ENCODE peak calls at places on chromosomes 13 and 19, in nine cellular contexts. B is ascending aorta, L is hepatocyte, N is lower leg skin, J is PC-3, H is dorsolateral prefrontal cortex, M is HL-60, F is endothelial cell, K is OCI-LY7. S is an unnamed sample.

GRCh38 chr19:47523473-47523872 is 8.6 kb upstream of the NAPA start:
- DNase-seq in H (no peak), F (no peak), K (peak; percentile 47), N (no peak), L (no peak), M (no peak), B (no peak), J (no peak), S (no peak)

GRCh38 chr13:99120751-99121150 is 79.9 kb upstream of the UBAC2 start:
- DNase-seq in H (no peak), B (no peak), F (no peak), N (no peak), M (no peak), J (no peak), K (no peak), L (no peak), S (no peak)

GRCh38 chr13:37409756-37410155 is 188.8 kb downstream of the POSTN start:
- DNase-seq in J (no peak), B (no peak), K (no peak), L (no peak), N (no peak), F (no peak), H (no peak), M (no peak), S (no peak)

GRCh38 chr19:28492616-28493015 is 720.3 kb downstream of the UQCRFS1 start:
- DNase-seq in K (no peak), N (no peak), L (no peak), B (no peak), J (no peak), H (no peak), F (no peak), M (no peak), S (no peak)

GRCh38 chr13:94217370-94217769 is 262.1 kb downstream of the DCT start:
- DNase-seq in B (no peak), F (no peak), H (no peak), L (no peak), N (no peak), M (no peak), J (no peak), K (no peak), S (no peak)

GRCh38 chr19:38734426-38735256 is 9.6 kb downstream of the CAPN12 start:
- DNase-seq in F (no peak), M (no peak), J (peak; percentile 35), B (no peak), H (no peak), L (peak; percentile 40), N (peak; percentile 86), K (peak; percentile 66), S (peak; percentile 65)

GRCh38 chr19:5017235-5017634 is 48.3 kb downstream of the KDM4B start:
- DNase-seq in H (no peak), M (no peak), F (no peak), N (no peak), J (no peak), K (no peak), B (no peak), L (no peak), S (no peak)

GRCh38 chr19:38977445-38978314 is 2.1 kb upstream of the FBXO17 start:
- DNase-seq in N (no peak), H (no peak), L (peak; percentile 53), J (no peak), F (no peak), M (no peak), B (no peak), K (no peak), S (peak; percentile 80)

GRCh38 chr19:45172611-45173208 is 5.3 kb downstream of the TRAPPC6A start:
- DNase-seq in N (no peak), L (no peak), K (no peak), M (no peak), H (no peak), F (no peak), J (no peak), B (no peak), S (no peak)

GRCh38 chr19:46256855-46257254 is 27.3 kb downstream of the IGFL1 start:
- DNase-seq in L (no peak), F (no peak), M (peak; percentile 43), H (no peak), J (no peak), B (no peak), K (no peak), N (no peak), S (no peak)

GRCh38 chr19:53389591-53390377 is 5.2 kb upstream of the ZNF765 start:
- DNase-seq in B (no peak), J (no peak), N (no peak), F (no peak), L (no peak), K (no peak), M (no peak), H (no peak), S (no peak)

GRCh38 chr13:33164331-33164730 is 121.2 kb downstream of the STARD13 start:
- DNase-seq in K (no peak), H (no peak), J (no peak), F (no peak), L (no peak), M (no peak), N (no peak), B (no peak), S (no peak)

GRCh38 chr19:38929929-38930775 is at the start of gene SARS2:
- DNase-seq in L (peak; percentile 96), K (peak; percentile 95), H (peak; percentile 89), B (peak; percentile 62), N (peak; percentile 98), F (peak; percentile 92), J (peak; percentile 90), M (peak; percentile 92), S (peak; percentile 92)

GRCh38 chr13:27110056-27110746 is 61.4 kb downstream of the USP12 start:
- DNase-seq in L (no peak), M (no peak), F (no peak), H (no peak), K (no peak), B (no peak), J (peak; percentile 64), N (no peak), S (no peak)

GRCh38 chr13:77729502-77730221 is 32.2 kb downstream of the SLAIN1 start:
- DNase-seq in B (no peak), N (no peak), J (no peak), M (no peak), L (no peak), K (no peak), H (no peak), F (no peak), S (peak; percentile 71)

GRCh38 chr19:45779231-45780145 is 2.8 kb downstream of the DMPK start:
- DNase-seq in M (no peak), K (peak; percentile 86), H (no peak), B (no peak), J (peak; percentile 86), L (peak; percentile 88), N (peak; percentile 97), F (peak; percentile 89), S (peak; percentile 96)

GRCh38 chr13:52850396-52851152 is 2.1 kb upstream of the PCDH8 start:
- DNase-seq in B (no peak), M (peak; percentile 38), N (peak; percentile 89), H (peak; percentile 79), L (peak; percentile 91), J (peak; percentile 38), K (no peak), F (peak; percentile 91), S (peak; percentile 61)
- TF ChIP-seq CTCF in B (no peak), M (no peak), N (no peak), H (peak; percentile 25), L (peak; percentile 11), J (peak; percentile 10), K (peak; percentile 52), F (peak; percentile 54), S (no peak)

DNA sequence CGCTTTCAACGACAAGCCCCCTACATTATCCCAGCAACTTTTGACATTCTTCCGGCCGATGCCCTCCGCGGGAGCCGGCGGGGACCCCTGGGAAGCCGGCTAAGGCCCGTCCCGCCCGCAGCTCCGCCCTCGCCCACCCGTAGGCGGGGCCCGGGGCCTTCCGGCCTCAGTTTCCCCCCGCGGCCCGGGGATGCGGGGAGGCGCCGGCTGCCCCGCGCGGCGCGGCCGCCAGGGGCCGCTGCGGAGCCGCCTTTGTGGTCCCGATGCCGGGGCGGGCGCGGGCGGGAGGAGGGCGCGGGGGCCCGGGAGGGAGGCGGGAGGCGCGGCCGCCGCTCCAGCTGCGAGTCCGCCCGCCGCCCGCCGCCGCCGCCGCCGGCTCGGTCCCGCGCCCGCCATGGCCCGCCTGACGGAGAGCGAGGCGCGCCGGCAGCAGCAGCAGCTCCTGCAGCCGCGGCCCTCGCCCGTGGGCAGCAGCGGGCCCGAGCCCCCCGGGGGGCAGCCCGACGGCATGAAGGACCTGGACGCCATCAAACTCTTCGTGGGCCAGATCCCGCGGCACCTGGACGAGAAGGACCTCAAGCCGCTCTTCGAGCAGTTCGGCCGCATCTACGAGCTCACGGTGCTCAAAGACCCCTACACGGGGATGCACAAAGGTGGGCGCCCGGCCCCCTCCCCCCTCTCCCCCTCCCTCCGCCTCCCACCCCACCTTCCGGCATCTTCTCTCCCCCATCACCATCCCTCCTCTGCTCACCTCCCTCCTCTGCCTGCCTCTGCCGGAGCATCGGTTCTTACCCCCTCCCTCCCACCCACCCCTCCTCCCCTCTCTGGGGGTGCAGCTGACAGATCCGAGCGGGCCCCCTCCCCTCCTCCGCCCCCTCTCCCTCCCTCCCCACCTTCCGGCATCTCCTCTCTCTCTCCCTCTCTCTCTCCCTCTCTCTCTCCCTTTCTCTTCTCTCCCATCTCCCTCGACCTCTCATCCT is at the start of gene CELF5:
- DNase-seq in M (no peak), B (no peak), N (no peak), J (peak; percentile 30), L (peak; percentile 80), F (peak; percentile 64), H (peak; percentile 73), K (peak; percentile 60), S (peak; percentile 58)
- TF ChIP-seq CTCF in M (no peak), B (peak; percentile 71), N (no peak), J (no peak), L (peak; percentile 43), F (peak; percentile 72), H (peak; percentile 59), K (peak; percentile 62), S (peak; percentile 72)

DNA sequence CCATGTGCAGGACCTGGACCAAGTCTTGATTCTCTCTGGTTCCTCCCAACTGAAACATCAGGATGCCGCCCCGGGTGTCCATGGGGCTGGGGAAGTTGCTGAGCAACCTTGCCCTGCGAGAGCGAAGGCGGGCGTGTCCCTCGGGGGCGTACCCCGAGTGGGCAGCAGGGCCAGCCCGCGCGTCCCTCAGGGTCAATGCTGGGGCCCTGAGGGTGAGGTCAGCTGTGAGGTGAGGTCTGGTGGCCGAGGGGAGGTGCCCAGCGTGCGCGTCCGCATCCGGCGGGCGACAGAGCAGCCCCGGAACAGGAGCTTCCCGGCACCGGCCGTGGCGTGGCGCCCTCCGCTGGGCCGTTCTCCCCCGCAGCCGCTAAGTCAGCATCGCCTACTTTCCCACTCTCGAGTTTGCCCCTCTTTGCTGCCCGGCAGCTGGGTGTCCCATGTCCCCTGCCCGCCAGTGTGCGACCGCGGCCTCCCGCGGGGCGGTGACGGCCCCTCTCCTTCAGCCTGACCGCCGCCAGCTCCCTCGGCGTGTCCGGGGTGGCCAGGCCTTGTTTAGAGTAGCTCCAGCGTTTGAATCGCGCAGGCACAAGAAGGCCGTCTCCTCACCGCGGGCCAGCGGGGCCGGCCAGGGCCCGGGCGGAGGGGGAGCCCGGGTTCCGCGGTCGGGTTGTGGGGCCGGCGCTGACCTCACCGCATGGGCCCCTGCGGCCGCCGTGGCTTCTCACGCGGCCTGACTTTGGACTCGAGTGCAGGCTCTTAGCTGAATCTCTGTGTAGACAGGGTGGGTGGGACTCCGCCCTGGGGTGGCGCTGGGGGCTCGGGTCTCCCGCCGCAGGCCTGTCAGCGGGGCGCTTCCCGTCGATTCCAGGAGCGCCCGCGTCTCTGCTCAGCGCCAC is 33.0 kb downstream of the GJA3 start:
- DNase-seq in H (peak; percentile 80), J (peak; percentile 66), B (no peak), K (no peak), L (peak; percentile 81), F (peak; percentile 51), M (peak; percentile 53), N (peak; percentile 92), S (peak; percentile 58)
- TF ChIP-seq CTCF in H (peak; percentile 53), J (peak; percentile 72), B (no peak), K (no peak), L (peak; percentile 57), F (no peak), M (peak; percentile 49), N (no peak), S (peak; percentile 30)

GRCh38 chr13:106033634-106034033 is 501.8 kb downstream of the EFNB2 start:
- DNase-seq in M (peak; percentile 11), B (no peak), J (peak; percentile 49), N (no peak), L (peak; percentile 23), H (no peak), K (no peak), F (no peak), S (no peak)
- TF ChIP-seq CTCF in M (no peak), B (no peak), J (peak; percentile 38), N (no peak), L (peak; percentile 22), H (peak; percentile 36), K (no peak), F (peak; percentile 44), S (no peak)